ENCODE peak calls at places on chromosomes 7 and 10, in seven cellular contexts. Z is H9, T is Karpas-422, G is fibroblast of lung, Y is GM23248, V is MM.1S, S is GM12878. J is an unnamed sample.

GRCh38 chr7:96495751-96496216 is 173.9 kb upstream of the SLC25A13 start:
- DNase-seq in Z (no peak), S (peak; percentile 3), T (no peak), V (no peak), G (no peak), Y (no peak), J (no peak)

GRCh38 chr10:49166804-49167628 is 21.2 kb downstream of the TMEM273 start:
- DNase-seq in V (no peak), S (no peak), T (no peak), Y (no peak), Z (no peak), G (no peak), J (no peak)

GRCh38 chr7:114450431-114450830 is 35.8 kb downstream of the FOXP2 start:
- DNase-seq in V (no peak), S (no peak), Y (no peak), Z (no peak), G (no peak), T (no peak), J (no peak)

GRCh38 chr7:57305192-57305748 is 144.7 kb upstream of the ZNF716 start:
- DNase-seq in V (no peak), Y (no peak), T (no peak), Z (no peak), G (no peak), S (no peak), J (no peak)

GRCh38 chr7:14020339-14020900 is 31.0 kb upstream of the ETV1 start:
- DNase-seq in V (no peak), T (no peak), Z (no peak), S (no peak), Y (peak; percentile 9), G (peak; percentile 29), J (peak; percentile 24)

GRCh38 chr7:42227931-42228591 is 8.9 kb downstream of the GLI3 start:
- DNase-seq in S (no peak), V (no peak), T (no peak), Z (peak; percentile 65), Y (peak; percentile 79), G (peak; percentile 57), J (peak; percentile 76)

GRCh38 chr7:81774496-81774895 is 4.6 kb upstream of the HGF start:
- DNase-seq in S (no peak), Y (no peak), V (no peak), Z (no peak), T (no peak), G (peak; percentile 46), J (no peak)

GRCh38 chr7:13982940-13983677 is 6.4 kb downstream of the ETV1 start:
- DNase-seq in Y (no peak), Z (no peak), G (peak; percentile 43), V (peak; percentile 7), S (no peak), T (no peak), J (no peak)

GRCh38 chr10:117441812-117442443 is 66.7 kb upstream of the PDZD8 start:
- DNase-seq in Y (peak; percentile 98), Z (no peak), V (no peak), G (no peak), T (peak; percentile 68), S (no peak), J (peak; percentile 94)

DNA sequence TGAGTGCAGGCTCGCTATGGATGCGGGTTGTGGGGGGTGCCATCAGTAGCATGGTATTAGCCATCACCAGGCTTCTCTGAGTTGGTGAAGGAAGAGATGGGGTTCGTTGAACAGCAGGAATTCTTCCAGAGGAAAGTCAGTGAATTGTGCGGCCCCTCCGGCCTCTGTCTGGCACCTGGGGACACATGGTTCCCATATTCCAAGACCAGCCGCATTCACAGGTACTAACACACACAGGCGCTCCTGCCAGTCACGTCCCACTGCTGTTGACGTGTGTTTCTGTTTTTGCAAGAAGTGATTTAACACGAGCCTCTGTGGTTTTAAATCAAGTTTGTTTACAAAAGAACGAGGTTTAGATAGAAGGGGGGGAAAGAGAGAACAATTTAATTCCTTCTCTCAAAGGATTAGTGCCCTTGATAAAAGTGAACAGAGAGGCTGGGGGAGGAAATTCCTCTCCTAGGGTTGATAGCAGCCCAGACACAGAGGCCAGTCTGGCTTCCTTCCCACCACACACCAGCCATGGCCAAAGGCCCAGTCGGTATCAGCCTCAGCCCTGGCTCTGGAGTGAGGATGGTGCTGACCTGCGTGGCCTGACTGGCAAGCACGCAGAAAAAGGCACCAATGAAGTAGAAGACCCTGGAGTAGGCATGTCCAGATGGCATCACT is 252.6 kb upstream of the IGFBP3 start:
- DNase-seq in T (no peak), V (no peak), G (no peak), Z (no peak), S (no peak), Y (no peak), J (no peak)
- H2AFZ ChIP-seq in T (no peak overlapping the region), V (no peak overlapping the region), G (no peak overlapping the region), Z (no peak overlapping the region), S (no peak overlapping the region), Y (peak overlapping the region; percentile 27), J (no peak overlapping the region)

GRCh38 chr10:76667307-76668012 is 970.1 kb downstream of the KCNMA1 start:
- DNase-seq in S (no peak), G (peak; percentile 28), V (no peak), Y (no peak), Z (no peak), T (no peak), J (no peak)
- H3K9ac ChIP-seq in S (no peak overlapping the region), G (no peak overlapping the region), V (no peak overlapping the region), Y (no peak overlapping the region), Z (no peak overlapping the region), T (no peak overlapping the region), J (no peak overlapping the region)

DNA sequence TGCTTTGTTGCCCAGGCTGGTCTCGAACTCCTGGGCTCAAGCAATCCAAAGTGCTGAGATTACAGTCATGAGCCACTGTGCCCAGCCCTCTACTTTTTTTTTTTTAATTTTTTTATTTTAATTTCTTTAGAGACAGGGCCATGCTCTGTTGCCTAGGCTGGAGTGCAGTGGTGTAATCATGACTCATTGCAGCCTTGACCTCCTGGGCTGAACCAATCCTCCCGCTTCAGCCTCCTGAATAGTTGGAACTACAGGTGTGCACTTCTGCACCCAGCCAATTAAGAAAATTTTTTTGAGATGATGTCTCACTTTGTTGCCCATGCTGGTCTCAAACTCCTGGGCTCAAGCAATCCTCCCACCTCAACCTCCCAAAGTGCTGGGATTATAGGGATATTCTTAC is 528.6 kb downstream of the GATA3 start:
- DNase-seq in T (no peak), V (no peak), S (no peak), G (no peak), Y (no peak), Z (no peak), J (no peak)
- H2AFZ ChIP-seq in T (no peak overlapping the region), V (no peak overlapping the region), S (no peak overlapping the region), G (no peak overlapping the region), Y (no peak overlapping the region), Z (no peak overlapping the region), J (no peak overlapping the region)

DNA sequence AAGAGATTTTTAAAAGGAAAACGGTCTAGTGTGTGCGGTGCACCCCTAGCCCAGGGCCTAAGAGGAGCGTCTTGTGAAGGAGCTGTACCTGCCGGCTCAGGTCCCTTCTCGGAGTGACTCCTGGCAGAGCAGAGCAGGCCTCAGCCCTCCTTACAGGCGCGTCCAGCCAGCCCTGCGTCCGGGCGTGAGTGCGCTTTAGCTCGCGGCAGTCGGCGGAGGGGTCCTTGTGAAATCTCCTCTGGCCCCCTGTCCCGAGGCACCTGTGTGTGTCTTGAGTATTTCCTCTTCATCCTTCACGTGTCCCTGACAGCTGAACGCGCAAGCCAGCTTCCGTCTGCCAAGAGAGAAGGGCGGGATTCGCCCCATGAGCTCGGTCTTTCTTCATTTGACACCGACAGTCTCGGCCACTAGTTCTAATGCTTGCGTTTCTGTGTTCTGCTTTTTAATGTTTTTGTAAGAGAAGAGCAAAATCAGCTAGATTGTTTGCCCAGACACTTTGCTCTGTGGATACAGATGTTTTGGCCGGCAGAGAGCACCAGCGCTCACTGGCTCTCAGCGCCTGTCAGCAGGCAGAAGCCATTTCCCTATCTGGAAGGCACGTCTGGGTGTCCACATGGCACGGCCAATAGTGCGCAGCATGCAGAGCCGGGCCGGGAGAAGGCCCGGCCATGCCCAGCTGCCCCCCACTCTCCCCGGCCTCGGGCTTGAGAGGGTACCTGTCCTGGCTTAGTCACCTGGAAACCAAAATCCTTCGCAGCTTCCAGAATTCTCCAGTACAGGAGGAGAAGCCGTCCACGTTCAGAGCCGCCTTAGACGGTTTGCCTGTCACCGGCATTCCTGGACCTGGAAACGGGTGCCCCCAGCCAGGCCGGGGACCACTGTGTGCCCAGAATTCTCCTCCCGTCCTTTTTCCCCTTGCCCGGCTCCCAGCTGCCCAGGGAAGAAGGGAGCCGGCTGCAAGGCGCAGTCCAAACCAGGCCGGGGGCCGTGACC is 7.0 kb downstream of the GET4 start:
- DNase-seq in S (no peak), T (no peak), V (no peak), G (no peak), Y (peak; percentile 26), Z (no peak), J (no peak)
- H3K9ac ChIP-seq in S (no peak overlapping the region), T (no peak overlapping the region), V (no peak overlapping the region), G (no peak overlapping the region), Y (no peak overlapping the region), Z (no peak overlapping the region), J (no peak overlapping the region)

GRCh38 chr7:119620769-119621168 is 652.2 kb upstream of the KCND2 start:
- DNase-seq in G (no peak), Y (no peak), S (no peak), V (no peak), Z (no peak), T (no peak), J (no peak)
- H2AFZ ChIP-seq in G (no peak overlapping the region), Y (no peak overlapping the region), S (no peak overlapping the region), V (no peak overlapping the region), Z (peak overlapping the region; percentile 29), T (no peak overlapping the region), J (no peak overlapping the region)

GRCh38 chr10:18122753-18123152 is 17.5 kb upstream of the CACNB2 start:
- DNase-seq in Z (no peak), V (no peak), Y (no peak), T (no peak), G (no peak), S (no peak), J (no peak)
- H3K9ac ChIP-seq in Z (no peak overlapping the region), V (no peak overlapping the region), Y (no peak overlapping the region), T (no peak overlapping the region), G (no peak overlapping the region), S (no peak overlapping the region), J (no peak overlapping the region)

DNA sequence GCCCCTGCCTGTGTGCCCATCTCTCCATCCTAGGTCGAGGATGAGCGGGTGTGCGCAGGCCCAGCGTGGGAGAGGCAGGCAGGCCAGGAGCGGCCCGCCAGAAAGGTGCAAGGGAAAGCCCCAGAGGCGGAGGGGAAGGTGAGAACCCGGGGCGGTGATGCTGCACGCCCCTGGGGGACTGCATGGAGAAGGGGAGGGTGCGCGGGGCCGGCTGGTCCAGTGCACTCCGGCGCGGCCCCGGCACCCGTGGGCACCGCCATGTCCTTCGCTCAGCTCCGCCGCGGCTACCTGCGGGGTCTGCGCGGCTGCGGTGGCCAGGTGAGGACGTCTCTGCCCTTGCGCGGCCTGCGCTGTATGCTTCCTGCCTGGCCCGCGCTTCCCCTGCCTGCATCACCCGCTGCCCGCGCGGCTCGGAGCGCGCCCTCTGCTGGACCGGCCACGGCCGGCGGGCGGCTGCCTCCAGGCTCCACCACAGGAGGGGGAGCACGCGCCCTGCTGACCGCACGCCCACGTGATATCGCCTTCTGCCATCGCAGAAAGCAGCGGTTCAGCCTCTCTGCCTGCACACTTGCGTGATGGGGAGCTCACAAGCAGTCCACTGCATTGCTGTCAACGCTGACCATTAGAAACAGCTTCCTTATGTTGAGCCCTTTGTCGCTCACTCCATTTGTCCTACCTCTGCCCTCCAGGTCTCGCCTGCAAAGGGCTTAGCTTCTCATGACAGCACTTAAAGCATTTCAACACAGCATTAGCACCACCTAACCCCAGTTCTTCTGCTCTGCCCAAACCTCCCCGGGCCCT is 73.9 kb downstream of the CXCL12 start:
- DNase-seq in Y (peak; percentile 71), V (peak; percentile 61), S (no peak), T (peak; percentile 87), Z (peak; percentile 93), G (peak; percentile 79), J (peak; percentile 11)
- H2AFZ ChIP-seq in Y (peak overlapping the region; percentile 20), V (peak overlapping the region; percentile 63), S (peak overlapping the region; percentile 28), T (peak overlapping the region; percentile 93), Z (no peak overlapping the region), G (peak overlapping the region; percentile 51), J (no peak overlapping the region)

J was measured in mammary epithelial cell.